ENCODE peak calls at places on chromosomes 12 and 14, in eight cellular contexts. J is endothelial cell of umbilical vein, S is astrocyte, L is PC-9, I is PC-3, H is SK-N-MC, B is MM.1S, T is A673. W is an unnamed sample.

GRCh38 chr14:74595006-74595735 is 16.9 kb downstream of the LTBP2 start:
- DNase-seq in H (no peak), S (peak), I (no peak), L (no peak), T (no peak), B (no peak), J (peak), W (no peak)

GRCh38 chr12:39606712-39607423 is 12.7 kb downstream of the ABCD2 start:
- DNase-seq in J (no peak), H (no peak), L (peak), S (no peak), B (no peak), T (no peak), I (peak), W (no peak)

GRCh38 chr12:75853621-75854020 is 178.0 kb downstream of the PHLDA1 start:
- DNase-seq in I (no peak), L (no peak), S (no peak), T (no peak), J (no peak), B (no peak), H (no peak), W (no peak)

GRCh38 chr12:57803317-57803893 is 15.1 kb downstream of the AVIL start:
- DNase-seq in I (peak), B (peak), L (no peak), J (peak), H (no peak), T (peak), S (no peak), W (no peak)

GRCh38 chr12:76226956-76227355 is 121.3 kb downstream of the BBS10 start:
- DNase-seq in S (no peak), B (no peak), T (no peak), H (no peak), L (no peak), I (no peak), J (peak), W (peak)

GRCh38 chr12:44972746-44973421 is 78.0 kb downstream of the DBX2 start:
- DNase-seq in S (no peak), I (peak), L (no peak), H (no peak), B (peak), T (peak), J (peak), W (no peak)

GRCh38 chr12:27610380-27610779 is 85.9 kb upstream of the REP15 start:
- DNase-seq in L (no peak), S (peak), B (no peak), J (peak), I (peak), H (no peak), T (peak), W (no peak)

GRCh38 chr14:22391908-22392307 is 197.1 kb downstream of the DAD1 start:
- DNase-seq in T (peak), H (no peak), B (peak), J (peak), S (peak), L (peak), I (peak), W (no peak)

GRCh38 chr12:88896958-88897357 is 316.7 kb upstream of the KITLG start:
- DNase-seq in J (peak), B (no peak), S (peak), H (no peak), I (peak), L (no peak), T (no peak), W (no peak)

GRCh38 chr14:96627386-96627785 is 125.2 kb downstream of the PAPOLA start:
- DNase-seq in I (no peak), L (no peak), J (no peak), T (no peak), S (no peak), H (no peak), B (no peak), W (no peak)

GRCh38 chr12:121578230-121579189 is 2.3 kb downstream of the KDM2B start:
- DNase-seq in I (no peak), L (no peak), B (no peak), S (no peak), J (peak), H (no peak), T (no peak), W (no peak)

GRCh38 chr12:45130881-45131281 is 80.0 kb upstream of the DBX2 start:
- DNase-seq in S (peak), B (peak), L (peak), J (peak), I (peak), H (peak), T (peak), W (peak)

GRCh38 chr14:91299483-91300115 is 55.1 kb upstream of the GPR68 start:
- DNase-seq in H (no peak), S (no peak), B (no peak), L (no peak), I (peak), T (no peak), J (no peak), W (no peak)

GRCh38 chr14:49882826-49883694 is 9.8 kb upstream of the ARF6 start:
- DNase-seq in S (no peak), L (no peak), B (no peak), J (no peak), T (no peak), H (no peak), I (peak), W (no peak)

GRCh38 chr12:64796205-64796845 is 28.1 kb upstream of the TBC1D30 start:
- DNase-seq in T (peak), J (peak), L (peak), S (peak), H (peak), I (peak), B (peak), W (peak)

GRCh38 chr12:124391340-124392261 is 96.7 kb downstream of the RFLNA start:
- DNase-seq in S (peak), H (no peak), B (peak), L (peak), J (peak), T (no peak), I (peak), W (no peak)

GRCh38 chr12:11130999-11131398 is 3.4 kb downstream of the TAS2R30 start:
- DNase-seq in I (no peak), T (no peak), H (no peak), B (no peak), J (no peak), S (peak), L (no peak), W (no peak)

GRCh38 chr12:65616022-65616421 is 208.3 kb upstream of the HMGA2 start:
- DNase-seq in H (no peak), B (no peak), T (no peak), J (no peak), L (no peak), S (no peak), I (no peak), W (no peak)

GRCh38 chr12:57625261-57626032 is 7.6 kb downstream of the B4GALNT1 start:
- DNase-seq in H (no peak), J (no peak), L (no peak), T (no peak), B (no peak), I (no peak), S (no peak), W (no peak)

GRCh38 chr12:76495556-76495955 is 64.0 kb downstream of the OSBPL8 start:
- DNase-seq in I (no peak), J (no peak), L (no peak), B (no peak), T (no peak), H (no peak), S (peak), W (no peak)

GRCh38 chr14:94381149-94382030 is 7.0 kb downstream of the SERPINA1 start:
- DNase-seq in I (no peak), B (no peak), S (no peak), J (no peak), H (no peak), T (no peak), L (no peak), W (no peak)

GRCh38 chr12:1527789-1528188 is 66.6 kb downstream of the FBXL14 start:
- DNase-seq in J (no peak), I (peak), H (no peak), S (peak), L (no peak), T (no peak), B (no peak), W (peak)

GRCh38 chr12:12887471-12887870 is 3.9 kb upstream of the GPRC5A start:
- DNase-seq in B (no peak), H (no peak), L (no peak), T (no peak), S (no peak), J (no peak), I (peak), W (no peak)

GRCh38 chr14:52951730-52952481 is 1.1 kb upstream of the FERMT2 start:
- DNase-seq in B (no peak), J (peak), H (no peak), S (peak), I (peak), T (peak), L (peak), W (no peak)

GRCh38 chr12:62673027-62673815 is 206.6 kb downstream of the MON2 start:
- DNase-seq in L (no peak), B (no peak), T (no peak), S (no peak), H (no peak), J (no peak), I (no peak), W (no peak)

GRCh38 chr14:73058923-73059311 is 583 bp downstream of the RBM25 start:
- DNase-seq in L (no peak), T (peak), S (peak), I (peak), B (no peak), H (no peak), J (peak), W (no peak)

GRCh38 chr12:128549621-128550020 is 274.1 kb downstream of the SLC15A4 start:
- DNase-seq in S (no peak), B (no peak), J (no peak), H (no peak), T (no peak), L (no peak), I (no peak), W (no peak)

GRCh38 chr14:69107407-69108003 is 45.4 kb downstream of the DCAF5 start:
- DNase-seq in T (peak), L (peak), J (peak), H (peak), I (peak), S (peak), B (no peak), W (no peak)

GRCh38 chr14:35789651-35790050 is 19.4 kb downstream of the RALGAPA1 start:
- DNase-seq in L (no peak), T (no peak), B (no peak), H (no peak), J (no peak), I (no peak), S (peak), W (no peak)

GRCh38 chr12:117119592-117120198 is 20.5 kb upstream of the TESC start:
- DNase-seq in H (no peak), I (peak), L (no peak), B (peak), S (no peak), T (peak), J (no peak), W (no peak)

GRCh38 chr12:70196732-70197361 is 46.4 kb upstream of the CNOT2 start:
- DNase-seq in B (no peak), J (no peak), L (no peak), I (no peak), T (no peak), S (no peak), H (no peak), W (no peak)

GRCh38 chr14:68938515-68939423 is 40.3 kb downstream of the ACTN1 start:
- DNase-seq in I (no peak), L (no peak), H (no peak), B (no peak), S (no peak), J (peak), T (no peak), W (no peak)

GRCh38 chr12:61291647-61292046 is 968.6 kb upstream of the USP15 start:
- DNase-seq in S (no peak), J (no peak), B (no peak), H (no peak), L (no peak), T (no peak), I (peak), W (no peak)

GRCh38 chr12:52041695-52042123 is 9.5 kb upstream of the NR4A1 start:
- DNase-seq in T (no peak), S (peak), H (no peak), I (no peak), L (no peak), B (peak), J (no peak), W (no peak)

GRCh38 chr12:116502141-116502725 is 56.9 kb upstream of the MAP1LC3B2 start:
- DNase-seq in L (no peak), H (no peak), J (no peak), S (no peak), B (no peak), T (peak), I (no peak), W (no peak)

GRCh38 chr12:65123435-65124063 is 2.4 kb upstream of the WIF1 start:
- DNase-seq in T (peak), I (peak), B (peak), J (peak), H (peak), S (no peak), L (no peak), W (no peak)

GRCh38 chr14:48690349-48690748 is 895.8 kb downstream of the RPS29 start:
- DNase-seq in I (peak), T (peak), H (no peak), B (no peak), L (no peak), J (no peak), S (no peak), W (no peak)

GRCh38 chr14:99265571-99265970 is 6.4 kb downstream of the BCL11B start:
- DNase-seq in B (no peak), I (no peak), S (no peak), J (no peak), T (no peak), H (no peak), L (no peak), W (no peak)

GRCh38 chr12:11805680-11806079 is 156.2 kb downstream of the ETV6 start:
- DNase-seq in T (no peak), L (no peak), I (peak), H (no peak), J (no peak), B (no peak), S (no peak), W (no peak)

GRCh38 chr14:95979339-95980042 is 59.7 kb upstream of the C14orf132 start:
- DNase-seq in H (no peak), J (no peak), L (no peak), S (no peak), T (peak), B (no peak), I (no peak), W (no peak)

GRCh38 chr12:4908694-4909396 is 860 bp upstream of the KCNA1 start:
- DNase-seq in I (no peak), T (peak), S (peak), H (no peak), L (no peak), J (no peak), B (no peak), W (no peak)
- TF ChIP-seq EZH2 in I (no peak), T (peak), S (no peak), H (no peak), L (no peak), J (no peak), B (no peak), W (peak)

DNA sequence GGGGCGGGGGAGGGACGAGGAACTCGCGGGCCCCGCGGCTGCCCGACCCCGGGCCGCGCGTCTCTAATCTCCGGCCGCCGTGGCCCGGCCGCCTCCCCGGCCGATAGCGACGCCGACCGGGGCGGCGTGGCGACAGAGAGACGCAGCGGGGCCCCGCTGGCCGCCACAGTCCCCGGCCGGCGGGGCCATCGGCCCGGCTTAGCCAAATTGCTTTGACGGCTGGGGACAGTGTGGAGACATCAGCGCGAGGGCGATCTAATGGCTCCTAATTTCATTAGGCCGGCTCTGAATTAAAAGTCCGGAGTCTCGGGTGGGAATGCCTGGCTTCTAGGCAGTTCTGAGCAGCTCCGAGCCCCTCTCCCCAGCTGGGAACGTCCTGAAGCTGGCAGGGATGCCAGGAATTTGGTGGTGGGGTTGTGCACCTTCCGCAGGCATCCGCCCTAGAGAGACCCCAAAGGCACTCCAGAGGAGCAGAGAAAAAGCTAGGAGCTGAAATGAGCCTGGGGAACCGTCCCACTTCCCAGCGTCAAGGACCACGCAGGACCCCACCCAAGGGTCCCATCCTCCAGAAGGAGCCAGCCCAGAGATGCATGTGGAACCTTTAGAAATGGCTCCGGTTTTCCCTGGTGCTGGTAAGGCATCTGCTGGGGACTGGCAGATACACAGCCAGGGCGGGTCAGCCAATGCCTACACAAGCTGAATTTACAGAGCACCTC is 9.6 kb downstream of the TBX5 start:
- DNase-seq in I (no peak), J (no peak), T (no peak), L (no peak), B (no peak), H (no peak), S (no peak), W (no peak)
- TF ChIP-seq EZH2 in I (no peak), J (peak), T (no peak), L (no peak), B (no peak), H (no peak), S (peak), W (peak)

DNA sequence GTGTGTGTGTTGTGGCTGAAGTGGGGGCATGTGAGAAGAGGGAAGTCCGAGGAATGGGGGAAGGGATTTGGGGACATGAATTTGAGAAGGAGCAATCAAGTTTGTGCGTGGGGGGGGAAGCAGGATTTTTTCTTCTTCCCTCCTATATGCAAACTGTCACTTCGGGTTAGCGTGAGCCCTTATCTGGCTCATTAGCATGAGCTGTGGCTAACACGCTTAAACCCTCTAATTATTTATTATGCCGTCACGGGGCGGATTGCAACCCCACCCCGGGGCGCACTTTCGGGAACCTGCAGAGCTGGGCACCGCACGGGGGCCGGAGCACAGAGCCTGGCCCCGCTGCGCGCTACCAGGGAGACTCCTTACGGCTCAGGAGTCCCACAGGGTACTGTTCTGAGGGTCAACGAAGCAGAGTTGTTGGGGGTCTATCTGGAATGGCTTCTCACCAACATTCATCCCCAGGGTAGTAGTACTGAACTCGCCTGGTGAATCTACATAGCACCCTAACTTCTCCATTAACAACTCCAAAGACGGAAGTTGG is 6.5 kb upstream of the ASCL1 start:
- DNase-seq in B (no peak), L (no peak), H (no peak), T (no peak), J (no peak), S (no peak), I (no peak), W (no peak)
- TF ChIP-seq EZH2 in B (no peak), L (no peak), H (no peak), T (no peak), J (peak), S (no peak), I (no peak), W (peak)

DNA sequence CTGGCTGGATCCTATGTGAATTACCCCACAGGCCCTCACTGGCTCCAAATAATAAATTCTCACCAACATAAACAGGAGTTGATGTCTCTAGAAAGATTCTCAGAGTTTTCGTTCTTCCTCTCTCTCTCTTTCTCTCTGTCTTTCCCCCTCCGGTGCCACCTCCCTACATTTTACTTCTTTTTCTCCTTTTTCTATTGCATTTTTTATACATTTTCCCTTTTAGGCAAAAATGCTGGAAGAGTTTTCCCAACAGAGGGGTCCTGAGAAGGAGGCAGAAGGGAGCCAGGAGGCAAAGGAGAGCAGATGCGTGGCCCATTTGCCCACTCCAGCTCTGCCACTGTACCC is 826 bp upstream of the HOXC6 start:
- DNase-seq in L (no peak), J (no peak), S (no peak), B (no peak), H (no peak), I (no peak), T (no peak), W (no peak)
- TF ChIP-seq EZH2 in L (no peak), J (peak), S (peak), B (no peak), H (no peak), I (no peak), T (no peak), W (no peak)

GRCh38 chr12:107847430-107847829 is 72.9 kb downstream of the ASCL4 start:
- DNase-seq in L (no peak), I (no peak), J (no peak), S (peak), H (no peak), B (no peak), T (no peak), W (no peak)

GRCh38 chr12:107845226-107845979 is 70.9 kb downstream of the ASCL4 start:
- DNase-seq in H (no peak), J (no peak), T (no peak), I (no peak), S (no peak), L (no peak), B (no peak), W (no peak)

GRCh38 chr12:107843351-107844311 is 69.1 kb downstream of the ASCL4 start:
- DNase-seq in H (no peak), I (no peak), T (no peak), L (no peak), B (no peak), J (no peak), S (peak), W (no peak)

GRCh38 chr12:107845980-107846659 is 71.6 kb downstream of the ASCL4 start:
- DNase-seq in T (no peak), L (no peak), S (no peak), H (no peak), I (no peak), J (no peak), B (no peak), W (no peak)

DNA sequence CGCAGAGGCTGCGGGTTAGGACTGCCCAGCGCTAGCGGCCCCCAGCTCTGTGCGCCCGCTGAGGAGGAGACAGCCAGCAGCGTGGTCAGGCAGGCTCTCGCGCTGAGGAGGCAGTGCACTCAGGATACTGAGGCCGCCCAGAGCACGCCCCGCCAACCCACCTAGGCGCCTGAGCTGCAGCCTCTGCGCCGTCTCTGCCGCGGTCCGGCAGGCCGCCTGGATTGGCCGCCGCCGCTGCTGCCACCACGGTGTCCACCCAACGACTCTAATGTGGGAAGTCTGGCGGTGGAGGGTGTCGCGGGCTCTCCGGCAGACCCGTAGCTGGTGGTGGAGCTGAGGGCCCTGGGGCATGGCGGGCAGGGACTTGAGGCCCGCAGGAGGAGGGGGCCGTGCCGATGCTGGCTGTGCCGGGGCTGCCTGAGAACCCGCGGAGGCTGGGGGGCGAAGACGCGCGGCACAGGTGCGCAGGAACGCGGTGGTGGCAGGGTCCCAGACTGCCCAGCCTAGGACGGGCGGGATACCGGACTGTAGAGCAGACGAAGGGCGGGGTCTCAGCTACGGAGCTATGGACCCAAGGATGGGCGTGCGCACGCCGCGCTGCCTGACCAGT is 69.9 kb downstream of the ASCL4 start:
- DNase-seq in H (no peak), J (no peak), T (no peak), S (no peak), B (no peak), L (no peak), I (no peak), W (no peak)
- TF ChIP-seq EZH2 in H (no peak), J (peak), T (peak), S (peak), B (no peak), L (no peak), I (no peak), W (no peak)